ENCODE peak calls at places on chromosomes 1 and 21, in four cellular contexts. One of them, this sample, is unnamed.

GRCh38 chr1:226085675-226086074 is 23.2 kb downstream of the H3-3A start:
- DNase-seq in DMS153: no peak
- DNase-seq in posterior cingulate gyrus: no peak
- DNase-seq in stimulated activated CD8-positive, alpha-beta memory T cell treated with anti-CD3 and anti-CD28 coated beads, Interleukin-12 subunit alpha, Interleukin-12 subunit beta, amount 100 ng/mL, for 4 hours: no peak
- DNase-seq in this sample: no peak

GRCh38 chr1:243503155-243503554 is 247.3 kb downstream of the SDCCAG8 start:
- DNase-seq in DMS153: no peak
- DNase-seq in posterior cingulate gyrus: no peak
- DNase-seq in stimulated activated CD8-positive, alpha-beta memory T cell treated with anti-CD3 and anti-CD28 coated beads, Interleukin-12 subunit alpha, Interleukin-12 subunit beta, amount 100 ng/mL, for 4 hours: no peak
- DNase-seq in this sample: no peak

GRCh38 chr1:26066160-26066559 is 1.3 kb downstream of the TRIM63 start:
- DNase-seq in DMS153: no peak
- DNase-seq in posterior cingulate gyrus: no peak
- DNase-seq in stimulated activated CD8-positive, alpha-beta memory T cell treated with anti-CD3 and anti-CD28 coated beads, Interleukin-12 subunit alpha, Interleukin-12 subunit beta, amount 100 ng/mL, for 4 hours: no peak
- DNase-seq in this sample: no peak

GRCh38 chr1:168720839-168721238 is 8.2 kb downstream of the DPT start:
- DNase-seq in DMS153: no peak
- DNase-seq in posterior cingulate gyrus: no peak
- DNase-seq in stimulated activated CD8-positive, alpha-beta memory T cell treated with anti-CD3 and anti-CD28 coated beads, Interleukin-12 subunit alpha, Interleukin-12 subunit beta, amount 100 ng/mL, for 4 hours: no peak
- DNase-seq in this sample: no peak

GRCh38 chr1:242847390-242847993 is 323.0 kb upstream of the PLD5 start:
- DNase-seq in DMS153: no peak
- DNase-seq in posterior cingulate gyrus: no peak
- DNase-seq in stimulated activated CD8-positive, alpha-beta memory T cell treated with anti-CD3 and anti-CD28 coated beads, Interleukin-12 subunit alpha, Interleukin-12 subunit beta, amount 100 ng/mL, for 4 hours: no peak
- DNase-seq in this sample: no peak

GRCh38 chr1:201032408-201032807 is 8.9 kb upstream of the KIF21B start:
- DNase-seq in DMS153: no peak
- DNase-seq in posterior cingulate gyrus: no peak
- DNase-seq in stimulated activated CD8-positive, alpha-beta memory T cell treated with anti-CD3 and anti-CD28 coated beads, Interleukin-12 subunit alpha, Interleukin-12 subunit beta, amount 100 ng/mL, for 4 hours: no peak
- DNase-seq in this sample: no peak

GRCh38 chr21:24272527-24272938 is 1334.7 kb downstream of the MRPL39 start:
- DNase-seq in DMS153: no peak
- DNase-seq in posterior cingulate gyrus: no peak
- DNase-seq in stimulated activated CD8-positive, alpha-beta memory T cell treated with anti-CD3 and anti-CD28 coated beads, Interleukin-12 subunit alpha, Interleukin-12 subunit beta, amount 100 ng/mL, for 4 hours: no peak
- DNase-seq in this sample: no peak

GRCh38 chr1:80054129-80054528 is 1047.6 kb upstream of the ADGRL4 start:
- DNase-seq in DMS153: peak
- DNase-seq in posterior cingulate gyrus: no peak
- DNase-seq in stimulated activated CD8-positive, alpha-beta memory T cell treated with anti-CD3 and anti-CD28 coated beads, Interleukin-12 subunit alpha, Interleukin-12 subunit beta, amount 100 ng/mL, for 4 hours: no peak
- DNase-seq in this sample: peak

GRCh38 chr21:34889537-34890257 is 159.4 kb downstream of the RUNX1 start:
- DNase-seq in DMS153: peak
- DNase-seq in posterior cingulate gyrus: no peak
- DNase-seq in stimulated activated CD8-positive, alpha-beta memory T cell treated with anti-CD3 and anti-CD28 coated beads, Interleukin-12 subunit alpha, Interleukin-12 subunit beta, amount 100 ng/mL, for 4 hours: peak
- DNase-seq in this sample: peak

This sample was measured in NCI-H345.